ENCODE peak calls at places on chromosomes 12 and 14, in eight cellular contexts. T is breast epithelium, B is lung, W is neuronal stem cell, C is HCT116, L is tibial artery, J is dorsolateral prefrontal cortex, V is GM23248. Y is an unnamed sample.

GRCh38 chr14:89349196-89350008 is 67.6 kb downstream of the FOXN3 start:
- DNase-seq in T (no peak), B (no peak), W (peak; percentile 76), C (no peak), L (no peak), J (peak; percentile 75), V (no peak), Y (no peak)

GRCh38 chr12:6934110-6934509 is 6.4 kb downstream of the ATN1 start:
- DNase-seq in T (no peak), B (no peak), W (no peak), C (no peak), L (no peak), J (no peak), V (peak; percentile 42), Y (no peak)

GRCh38 chr14:36174767-36175424 is 1.6 kb downstream of the PTCSC3 start:
- DNase-seq in T (no peak), B (no peak), W (no peak), C (no peak), L (no peak), J (no peak), V (no peak), Y (no peak)

GRCh38 chr12:49636979-49637378 is 13.6 kb downstream of the PRPF40B start:
- DNase-seq in T (no peak), B (no peak), W (peak; percentile 27), C (peak; percentile 22), L (peak; percentile 51), J (peak; percentile 69), V (peak; percentile 79), Y (peak; percentile 34)

GRCh38 chr12:72330291-72330690 is 58.1 kb downstream of the TRHDE start:
- DNase-seq in T (no peak), B (no peak), W (peak; percentile 20), C (no peak), L (no peak), J (no peak), V (no peak), Y (no peak)

GRCh38 chr12:16307843-16308475 is 30.5 kb upstream of the SLC15A5 start:
- DNase-seq in T (no peak), B (no peak), W (no peak), C (no peak), L (no peak), J (no peak), V (no peak), Y (no peak)

GRCh38 chr12:49049566-49050224 is 10.9 kb downstream of the KMT2D start:
- DNase-seq in T (no peak), B (no peak), W (no peak), C (no peak), L (no peak), J (no peak), V (peak; percentile 61), Y (no peak)

GRCh38 chr14:75820761-75821160 is 159.7 kb downstream of the TTLL5 start:
- DNase-seq in T (no peak), B (no peak), W (no peak), C (no peak), L (no peak), J (no peak), V (no peak), Y (no peak)

GRCh38 chr12:88922816-88923215 is 342.5 kb upstream of the KITLG start:
- DNase-seq in T (no peak), B (no peak), W (no peak), C (no peak), L (no peak), J (no peak), V (peak; percentile 65), Y (no peak)

GRCh38 chr12:114679942-114680341 is 4.0 kb downstream of the TBX3 start:
- DNase-seq in T (no peak), B (no peak), W (no peak), C (no peak), L (no peak), J (no peak), V (peak; percentile 47), Y (no peak)

GRCh38 chr14:22465201-22465835 is 123.7 kb downstream of the DAD1 start:
- DNase-seq in T (no peak), B (no peak), W (no peak), C (no peak), L (no peak), J (no peak), V (peak; percentile 43), Y (no peak)

GRCh38 chr12:85405781-85406522 is 125.9 kb downstream of the ALX1 start:
- DNase-seq in T (no peak), B (no peak), W (no peak), C (no peak), L (no peak), J (no peak), V (peak; percentile 58), Y (no peak)

GRCh38 chr12:110785240-110785639 is 42.5 kb upstream of the PPP1CC start:
- DNase-seq in T (no peak), B (no peak), W (no peak), C (peak; percentile 13), L (no peak), J (no peak), V (peak; percentile 13), Y (no peak)

GRCh38 chr14:51004801-51005526 is 60.7 kb upstream of the PYGL start:
- DNase-seq in T (no peak), B (no peak), W (no peak), C (no peak), L (no peak), J (no peak), V (peak; percentile 69), Y (no peak)

GRCh38 chr12:32030676-32031075 is 71.5 kb downstream of the RESF1 start:
- DNase-seq in T (no peak), B (no peak), W (no peak), C (no peak), L (no peak), J (no peak), V (no peak), Y (no peak)

GRCh38 chr14:104859900-104860299 is 5.2 kb upstream of the CEP170B start:
- DNase-seq in T (no peak), B (no peak), W (no peak), C (no peak), L (no peak), J (no peak), V (no peak), Y (no peak)

GRCh38 chr14:104858811-104859426 is 6.1 kb upstream of the CEP170B start:
- DNase-seq in T (peak; percentile 42), B (no peak), W (no peak), C (no peak), L (no peak), J (no peak), V (no peak), Y (no peak)

GRCh38 chr14:104856869-104857860 is 7.9 kb upstream of the CEP170B start:
- DNase-seq in T (peak; percentile 31), B (no peak), W (no peak), C (no peak), L (no peak), J (peak; percentile 68), V (no peak), Y (no peak)

GRCh38 chr14:104863131-104863862 is 1.8 kb upstream of the CEP170B start:
- DNase-seq in T (no peak), B (no peak), W (no peak), C (no peak), L (no peak), J (peak; percentile 24), V (no peak), Y (no peak)

GRCh38 chr14:104860414-104860813 is 4.7 kb upstream of the CEP170B start:
- DNase-seq in T (no peak), B (no peak), W (no peak), C (no peak), L (no peak), J (no peak), V (no peak), Y (no peak)
- H3K27me3 ChIP-seq in T (no peaks in the 10 kb centered on the region), B (no peaks in the 10 kb centered on the region), W (peaks cover 30% of the 10 kb centered on the region), C (no peaks in the 10 kb centered on the region), L (no peaks in the 10 kb centered on the region), J (no peaks in the 10 kb centered on the region), V (no peaks in the 10 kb centered on the region), Y (no peaks in the 10 kb centered on the region)

GRCh38 chr12:12507121-12507520 is 55.5 kb downstream of the DUSP16 start:
- DNase-seq in T (no peak), B (no peak), W (no peak), C (no peak), L (no peak), J (no peak), V (no peak), Y (no peak)
- H3K27ac ChIP-seq in T (peak overlapping the region; percentile 85), B (no peak overlapping the region), W (no peak overlapping the region), C (no peak overlapping the region), L (peak overlapping the region; percentile 68), J (peak overlapping the region; percentile 86), V (peak overlapping the region; percentile 94), Y (no peak overlapping the region)

GRCh38 chr14:104800600-104801283 is at the start of gene ZBTB42:
- DNase-seq in T (peak; percentile 91), B (peak; percentile 84), W (no peak), C (no peak), L (peak; percentile 51), J (no peak), V (peak; percentile 70), Y (peak; percentile 69)
- H3K27me3 ChIP-seq in T (no peaks in the 10 kb centered on the region), B (no peaks in the 10 kb centered on the region), W (peaks cover 59% of the 10 kb centered on the region), C (no peaks in the 10 kb centered on the region), L (no peaks in the 10 kb centered on the region), J (no peaks in the 10 kb centered on the region), V (no peaks in the 10 kb centered on the region), Y (no peaks in the 10 kb centered on the region)

GRCh38 chr12:108648371-108648770 is 14.7 kb upstream of the SELPLG start:
- DNase-seq in T (no peak), B (no peak), W (no peak), C (no peak), L (no peak), J (no peak), V (no peak), Y (no peak)

GRCh38 chr12:108645686-108646596 is 12.2 kb upstream of the SELPLG start:
- DNase-seq in T (no peak), B (no peak), W (no peak), C (no peak), L (no peak), J (no peak), V (no peak), Y (no peak)

GRCh38 chr12:108646597-108647190 is 13.0 kb upstream of the SELPLG start:
- DNase-seq in T (no peak), B (no peak), W (no peak), C (no peak), L (no peak), J (no peak), V (peak; percentile 47), Y (no peak)

GRCh38 chr12:108647936-108648287 is 14.2 kb upstream of the SELPLG start:
- DNase-seq in T (no peak), B (no peak), W (no peak), C (no peak), L (no peak), J (no peak), V (no peak), Y (no peak)

DNA sequence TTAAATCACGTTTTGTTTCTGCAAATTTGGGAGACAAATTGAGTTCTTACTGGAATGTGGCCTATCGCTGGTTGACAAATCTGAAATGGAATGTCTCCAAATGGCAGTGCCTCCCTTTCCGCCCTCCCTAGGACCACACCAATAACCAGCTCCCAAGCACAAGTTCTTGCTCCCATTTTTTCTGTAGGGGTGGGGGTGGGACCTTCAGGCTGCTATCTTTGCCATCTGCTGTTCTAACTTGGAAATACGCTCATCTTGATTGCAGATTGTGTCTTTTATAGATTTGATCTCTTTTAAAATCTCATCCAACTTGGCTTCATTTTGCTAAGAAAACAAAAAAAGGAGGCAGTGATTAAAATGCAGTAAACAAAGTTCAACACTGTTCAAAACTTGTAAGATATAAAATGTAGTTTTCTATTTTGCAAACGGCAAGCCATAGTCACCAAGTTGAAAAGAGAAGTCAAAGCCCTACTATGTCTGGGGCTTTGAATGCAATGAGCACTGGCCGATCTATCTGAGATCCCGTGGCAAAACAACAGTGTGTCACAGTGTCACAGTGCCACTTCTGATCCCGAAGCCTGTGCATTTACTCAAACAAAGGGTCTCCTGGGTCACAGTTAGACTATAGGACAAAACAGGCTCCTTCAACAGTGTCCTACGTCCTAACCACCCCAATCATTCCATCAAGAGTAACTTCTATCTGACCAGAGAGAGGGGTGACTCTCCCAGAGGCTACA is 13.7 kb upstream of the SELPLG start:
- DNase-seq in T (no peak), B (no peak), W (no peak), C (no peak), L (no peak), J (no peak), V (no peak), Y (no peak)
- H3K27ac ChIP-seq in T (peak overlapping the region; percentile 16), B (peak overlapping the region; percentile 78), W (no peak overlapping the region), C (no peak overlapping the region), L (peak overlapping the region; percentile 26), J (peak overlapping the region; percentile 78), V (peak overlapping the region; percentile 92), Y (no peak overlapping the region)

Y was measured in effector memory CD4-positive, alpha-beta T cell.